ENCODE peak calls at places on chromosomes 2 and 18, in five cellular contexts. One of them, this sample, is unnamed.

GRCh38 chr2:172223601-172224054 is 120.9 kb upstream of the DLX2 start:
- DNase-seq in neuronal stem cell: no peak
- DNase-seq in heart left ventricle: no peak
- DNase-seq in SK-N-MC: no peak
- DNase-seq in H9: peak
- DNase-seq in this sample: no peak

GRCh38 chr2:29228276-29228675 is 113.1 kb downstream of the CLIP4 start:
- DNase-seq in H9: no peak
- DNase-seq in SK-N-MC: no peak
- DNase-seq in neuronal stem cell: no peak
- DNase-seq in heart left ventricle: no peak
- DNase-seq in this sample: no peak

GRCh38 chr18:64019922-64020756 is 50.3 kb downstream of the SERPINB8 start:
- DNase-seq in heart left ventricle: no peak
- DNase-seq in H9: no peak
- DNase-seq in neuronal stem cell: no peak
- DNase-seq in SK-N-MC: no peak
- DNase-seq in this sample: no peak

GRCh38 chr2:37894601-37895000 is 30.5 kb upstream of the RMDN2 start:
- DNase-seq in SK-N-MC: no peak
- DNase-seq in heart left ventricle: no peak
- DNase-seq in neuronal stem cell: no peak
- DNase-seq in H9: no peak
- DNase-seq in this sample: no peak

GRCh38 chr2:168698959-168699358 is 103.5 kb upstream of the NOSTRIN start:
- DNase-seq in heart left ventricle: no peak
- DNase-seq in H9: no peak
- DNase-seq in SK-N-MC: no peak
- DNase-seq in neuronal stem cell: no peak
- DNase-seq in this sample: no peak

GRCh38 chr18:2805970-2806943 is 40.5 kb upstream of the EMILIN2 start:
- DNase-seq in heart left ventricle: no peak
- DNase-seq in SK-N-MC: no peak
- DNase-seq in H9: no peak
- DNase-seq in neuronal stem cell: no peak
- DNase-seq in this sample: no peak

GRCh38 chr2:47784349-47784851 is 1.5 kb downstream of the MSH6 start:
- DNase-seq in neuronal stem cell: no peak
- DNase-seq in SK-N-MC: no peak
- DNase-seq in H9: no peak
- DNase-seq in heart left ventricle: no peak
- DNase-seq in this sample: no peak

GRCh38 chr2:230496891-230497290 is 80.9 kb downstream of the SP100 start:
- DNase-seq in neuronal stem cell: no peak
- DNase-seq in heart left ventricle: no peak
- DNase-seq in SK-N-MC: no peak
- DNase-seq in H9: no peak
- DNase-seq in this sample: no peak

GRCh38 chr18:63681449-63682381 is 20.0 kb upstream of the SERPINB3 start:
- DNase-seq in heart left ventricle: no peak
- DNase-seq in neuronal stem cell: no peak
- DNase-seq in SK-N-MC: no peak
- DNase-seq in H9: no peak
- DNase-seq in this sample: peak

GRCh38 chr2:23545811-23546210 is 160.8 kb downstream of the KLHL29 start:
- DNase-seq in neuronal stem cell: no peak
- DNase-seq in SK-N-MC: no peak
- DNase-seq in H9: no peak
- DNase-seq in heart left ventricle: no peak
- DNase-seq in this sample: no peak

GRCh38 chr2:196441527-196441926 is 198.0 kb upstream of the CCDC150 start:
- DNase-seq in heart left ventricle: no peak
- DNase-seq in neuronal stem cell: no peak
- DNase-seq in SK-N-MC: no peak
- DNase-seq in H9: no peak
- DNase-seq in this sample: no peak

GRCh38 chr2:108607706-108608301 is 73.5 kb downstream of the LIMS1 start:
- DNase-seq in neuronal stem cell: no peak
- DNase-seq in H9: no peak
- DNase-seq in heart left ventricle: no peak
- DNase-seq in SK-N-MC: no peak
- DNase-seq in this sample: no peak

GRCh38 chr18:32424696-32425095 is 46.0 kb downstream of the GAREM1 start:
- DNase-seq in neuronal stem cell: no peak
- DNase-seq in heart left ventricle: no peak
- DNase-seq in H9: no peak
- DNase-seq in SK-N-MC: no peak
- DNase-seq in this sample: no peak

GRCh38 chr18:24270937-24271380 is 126.7 kb downstream of the OSBPL1A start:
- DNase-seq in H9: no peak
- DNase-seq in neuronal stem cell: peak
- DNase-seq in SK-N-MC: no peak
- DNase-seq in heart left ventricle: no peak
- DNase-seq in this sample: no peak

GRCh38 chr2:96841707-96842495 is 1.9 kb downstream of the ANKRD23 start:
- DNase-seq in heart left ventricle: no peak
- DNase-seq in SK-N-MC: no peak
- DNase-seq in H9: peak
- DNase-seq in neuronal stem cell: no peak
- DNase-seq in this sample: no peak

GRCh38 chr2:117942958-117943672 is 70.8 kb downstream of the CCDC93 start:
- DNase-seq in neuronal stem cell: no peak
- DNase-seq in heart left ventricle: no peak
- DNase-seq in H9: no peak
- DNase-seq in SK-N-MC: no peak
- DNase-seq in this sample: no peak

GRCh38 chr2:156333274-156333950 is 891 bp upstream of the NR4A2 start:
- DNase-seq in heart left ventricle: no peak
- DNase-seq in neuronal stem cell: no peak
- DNase-seq in SK-N-MC: no peak
- DNase-seq in H9: no peak
- DNase-seq in this sample: no peak

GRCh38 chr2:226423498-226423960 is 376.1 kb downstream of the IRS1 start:
- DNase-seq in neuronal stem cell: no peak
- DNase-seq in SK-N-MC: no peak
- DNase-seq in heart left ventricle: no peak
- DNase-seq in H9: no peak
- DNase-seq in this sample: peak

GRCh38 chr2:69545477-69545932 is 98.0 kb downstream of the AAK1 start:
- DNase-seq in H9: no peak
- DNase-seq in neuronal stem cell: no peak
- DNase-seq in heart left ventricle: no peak
- DNase-seq in SK-N-MC: no peak
- DNase-seq in this sample: no peak

GRCh38 chr2:238876232-238876630 is 28.3 kb downstream of the TWIST2 start:
- DNase-seq in SK-N-MC: no peak
- DNase-seq in heart left ventricle: no peak
- DNase-seq in H9: no peak
- DNase-seq in neuronal stem cell: no peak
- DNase-seq in this sample: no peak

GRCh38 chr2:26489213-26489850 is 11.4 kb upstream of the OTOF start:
- DNase-seq in neuronal stem cell: no peak
- DNase-seq in H9: no peak
- DNase-seq in heart left ventricle: peak
- DNase-seq in SK-N-MC: no peak
- DNase-seq in this sample: no peak
- H3K27ac ChIP-seq in neuronal stem cell: no peak
- H3K27ac ChIP-seq in H9: no peak
- H3K27ac ChIP-seq in heart left ventricle: no peak
- H3K27ac ChIP-seq in SK-N-MC: no peak
- H3K27ac ChIP-seq in this sample: no peak

GRCh38 chr2:86000131-86000937 is 105.4 kb downstream of the POLR1A start:
- DNase-seq in neuronal stem cell: no peak
- DNase-seq in H9: peak
- DNase-seq in SK-N-MC: no peak
- DNase-seq in heart left ventricle: no peak
- DNase-seq in this sample: no peak
- H3K27ac ChIP-seq in neuronal stem cell: no peak
- H3K27ac ChIP-seq in H9: no peak
- H3K27ac ChIP-seq in SK-N-MC: peak
- H3K27ac ChIP-seq in heart left ventricle: peak
- H3K27ac ChIP-seq in this sample: no peak

DNA sequence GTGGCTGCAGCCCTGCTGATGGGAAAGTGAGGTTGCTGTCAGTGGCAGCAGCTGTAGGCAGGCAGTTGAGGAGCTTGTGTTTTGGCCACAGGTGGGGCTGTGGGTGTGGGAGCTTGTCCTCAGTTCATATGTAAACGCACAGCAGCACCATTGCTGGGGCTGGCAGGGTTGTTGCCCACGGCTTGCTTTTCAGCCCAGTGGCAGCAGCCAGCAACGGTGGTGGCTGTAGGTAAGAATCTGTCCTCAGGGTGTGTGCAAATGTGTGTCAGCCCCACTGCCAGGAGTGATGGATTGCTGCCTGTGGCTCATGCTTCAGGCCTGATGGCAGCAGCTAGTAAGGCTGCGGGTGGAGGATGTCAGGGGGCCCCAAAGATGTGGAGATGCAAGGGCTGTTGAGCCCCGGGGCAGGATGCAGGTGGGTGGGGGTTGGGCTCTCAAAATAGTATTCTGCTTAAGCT is 141.3 kb upstream of the THUMPD2 start:
- DNase-seq in heart left ventricle: no peak
- DNase-seq in neuronal stem cell: no peak
- DNase-seq in SK-N-MC: no peak
- DNase-seq in H9: peak
- DNase-seq in this sample: no peak
- H3K27ac ChIP-seq in heart left ventricle: no peak
- H3K27ac ChIP-seq in neuronal stem cell: no peak
- H3K27ac ChIP-seq in SK-N-MC: no peak
- H3K27ac ChIP-seq in H9: no peak
- H3K27ac ChIP-seq in this sample: no peak

GRCh38 chr2:85181844-85182456 is 48.8 kb downstream of the TCF7L1 start:
- DNase-seq in H9: no peak
- DNase-seq in neuronal stem cell: no peak
- DNase-seq in heart left ventricle: no peak
- DNase-seq in SK-N-MC: no peak
- DNase-seq in this sample: no peak

GRCh38 chr2:85184231-85184630 is 51.0 kb downstream of the TCF7L1 start:
- DNase-seq in neuronal stem cell: no peak
- DNase-seq in H9: no peak
- DNase-seq in SK-N-MC: no peak
- DNase-seq in heart left ventricle: no peak
- DNase-seq in this sample: no peak

GRCh38 chr2:85181093-85181685 is 48.0 kb downstream of the TCF7L1 start:
- DNase-seq in SK-N-MC: no peak
- DNase-seq in H9: no peak
- DNase-seq in heart left ventricle: no peak
- DNase-seq in neuronal stem cell: no peak
- DNase-seq in this sample: no peak

GRCh38 chr2:85183481-85183880 is 50.3 kb downstream of the TCF7L1 start:
- DNase-seq in H9: no peak
- DNase-seq in heart left ventricle: no peak
- DNase-seq in SK-N-MC: no peak
- DNase-seq in neuronal stem cell: no peak
- DNase-seq in this sample: no peak

DNA sequence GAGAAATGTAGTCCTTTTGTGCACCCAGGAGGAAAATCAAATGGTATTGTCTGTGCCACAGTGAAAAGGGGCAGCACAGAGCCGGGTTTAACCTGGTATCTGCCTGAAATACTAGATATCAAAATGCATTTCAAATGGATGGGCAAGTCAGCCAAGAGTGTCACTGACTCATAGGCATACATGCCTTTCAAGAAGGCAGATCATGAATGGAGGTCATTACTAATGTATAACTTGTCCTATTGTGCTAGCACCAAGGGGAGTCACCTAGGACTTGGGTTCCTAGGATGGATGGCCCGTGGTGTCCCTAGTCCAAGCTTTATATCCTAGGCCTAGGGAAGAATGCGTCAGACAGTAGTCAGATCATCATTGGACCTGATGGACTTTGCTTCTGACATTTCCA is 49.9 kb downstream of the TCF7L1 start:
- DNase-seq in neuronal stem cell: no peak
- DNase-seq in SK-N-MC: no peak
- DNase-seq in heart left ventricle: no peak
- DNase-seq in H9: no peak
- DNase-seq in this sample: no peak
- H3K27ac ChIP-seq in neuronal stem cell: no peak
- H3K27ac ChIP-seq in SK-N-MC: no peak
- H3K27ac ChIP-seq in heart left ventricle: no peak
- H3K27ac ChIP-seq in H9: no peak
- H3K27ac ChIP-seq in this sample: no peak

DNA sequence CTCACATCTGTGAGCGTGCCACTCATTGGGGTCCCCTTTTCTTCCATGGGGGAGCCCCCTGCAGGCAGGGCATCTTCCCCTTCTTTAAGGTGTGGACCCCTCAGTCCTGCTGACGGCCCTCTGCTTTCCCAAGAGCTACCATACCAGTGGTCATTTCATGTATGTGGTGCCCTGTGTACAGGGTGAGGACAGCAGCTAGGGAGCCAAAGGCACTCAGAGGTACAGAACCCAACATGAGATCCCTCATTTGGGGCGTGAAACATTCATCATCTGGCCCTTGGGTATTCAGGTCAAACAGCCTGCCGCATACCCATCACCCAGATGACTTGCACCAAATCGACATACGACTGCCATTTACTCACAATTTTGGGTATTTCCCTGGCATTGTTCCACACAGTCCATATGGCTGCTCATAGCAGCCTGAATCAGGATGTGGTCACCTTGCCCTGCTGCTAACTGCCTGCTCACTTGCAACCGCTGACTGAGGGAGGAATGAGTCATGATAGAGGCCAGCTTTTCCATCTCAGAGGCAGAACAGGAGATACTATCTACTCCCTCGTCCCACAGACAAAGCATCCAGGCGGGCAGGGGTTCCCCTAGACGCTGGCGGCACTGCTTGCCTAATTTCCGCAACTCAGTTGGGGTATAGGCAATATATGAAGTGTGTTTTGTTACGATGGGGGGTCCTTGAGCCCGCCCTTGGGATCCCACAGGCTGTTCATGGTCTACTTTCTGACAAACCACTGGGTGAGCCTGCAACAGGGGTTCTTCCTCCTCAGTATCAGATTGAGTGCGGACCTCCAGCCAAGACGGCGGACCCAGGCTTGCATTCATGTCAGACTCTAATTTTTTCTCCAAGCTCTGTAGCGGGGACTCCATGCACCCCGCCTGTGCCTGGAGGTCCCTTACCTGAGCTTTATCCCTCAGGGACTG is 228.6 kb downstream of the SATB2 start:
- DNase-seq in heart left ventricle: no peak
- DNase-seq in H9: no peak
- DNase-seq in neuronal stem cell: no peak
- DNase-seq in SK-N-MC: no peak
- DNase-seq in this sample: peak
- H3K27ac ChIP-seq in heart left ventricle: no peak
- H3K27ac ChIP-seq in H9: no peak
- H3K27ac ChIP-seq in neuronal stem cell: no peak
- H3K27ac ChIP-seq in SK-N-MC: no peak
- H3K27ac ChIP-seq in this sample: no peak

GRCh38 chr2:67839668-67840067 is 223.1 kb downstream of the C1D start:
- DNase-seq in heart left ventricle: no peak
- DNase-seq in H9: no peak
- DNase-seq in neuronal stem cell: no peak
- DNase-seq in SK-N-MC: no peak
- DNase-seq in this sample: no peak
- H3K27ac ChIP-seq in heart left ventricle: no peak
- H3K27ac ChIP-seq in H9: no peak
- H3K27ac ChIP-seq in neuronal stem cell: no peak
- H3K27ac ChIP-seq in SK-N-MC: no peak
- H3K27ac ChIP-seq in this sample: no peak

This sample was measured in epithelial cell of prostate.